ENCODE peak calls at places on chromosome 6, in five cellular contexts. W is body of pancreas, K is left cardiac atrium, S is gastroesophageal sphincter, R is left lung. N is an unnamed sample.
A peak's percentile ranks its signal among the peaks of the same experiment; 100 is the strongest.

GRCh38 chr6:84525907-84526306 is 238.5 kb downstream of the TBX18 start:
- ATAC-seq in W (no peak), K (peak; percentile 68), S (no peak), R (no peak), N (no peak)

GRCh38 chr6:166916824-166917223 is 39.5 kb downstream of the RNASET2 start:
- ATAC-seq in W (no peak), K (no peak), S (no peak), R (no peak), N (no peak)

GRCh38 chr6:137728386-137729349 is 138.4 kb upstream of the TNFAIP3 start:
- ATAC-seq in W (peak; percentile 79), K (peak; percentile 76), S (peak; percentile 41), R (peak; percentile 36), N (peak; percentile 77)

GRCh38 chr6:148086843-148087242 is 255.8 kb upstream of the SASH1 start:
- ATAC-seq in W (no peak), K (no peak), S (no peak), R (no peak), N (no peak)

GRCh38 chr6:154857529-154857928 is 124.3 kb downstream of the SCAF8 start:
- ATAC-seq in W (no peak), K (no peak), S (no peak), R (no peak), N (no peak)

GRCh38 chr6:158629376-158630221 is 14.9 kb downstream of the DYNLT1 start:
- ATAC-seq in W (peak; percentile 60), K (peak; percentile 38), S (no peak), R (no peak), N (no peak)

GRCh38 chr6:44053106-44053756 is 74.0 kb downstream of the MRPL14 start:
- ATAC-seq in W (no peak), K (no peak), S (no peak), R (no peak), N (no peak)

GRCh38 chr6:149266659-149267058 is 50.9 kb upstream of the TAB2 start:
- ATAC-seq in W (no peak), K (no peak), S (no peak), R (no peak), N (no peak)

GRCh38 chr6:165889636-165890403 is 226.8 kb upstream of the PDE10A start:
- ATAC-seq in W (peak; percentile 35), K (peak; percentile 69), S (peak; percentile 49), R (peak; percentile 68), N (no peak)

GRCh38 chr6:50925548-50925947 is 106.9 kb downstream of the TFAP2B start:
- ATAC-seq in W (no peak), K (no peak), S (no peak), R (no peak), N (no peak)

GRCh38 chr6:70557998-70558397 is 8.7 kb upstream of the SDHAF4 start:
- ATAC-seq in W (no peak), K (no peak), S (no peak), R (no peak), N (no peak)

GRCh38 chr6:29708432-29709177 is 14.6 kb upstream of the HLA-F start:
- ATAC-seq in W (no peak), K (peak; percentile 62), S (no peak), R (no peak), N (no peak)

GRCh38 chr6:93177451-93177850 is 241.9 kb downstream of the EPHA7 start:
- ATAC-seq in W (no peak), K (no peak), S (no peak), R (no peak), N (no peak)

N was measured in esophagus mucosa.